ENCODE peak calls at places on chromosome 3, in seven cellular contexts. K is H1, Z is H9, E is neuronal stem cell, S is mesendoderm, P is mesenchymal stem cell, R is trophoblast cell. T is an unnamed sample.

GRCh38 chr3:133745981-133746721 is at the start of gene TF:
- DNase-seq in K (no peak), Z (no peak), E (no peak), S (no peak), P (no peak), R (peak), T (no peak)

GRCh38 chr3:29410200-29410599 is 129.3 kb downstream of the RBMS3 start:
- DNase-seq in K (no peak), Z (no peak), E (no peak), S (no peak), P (no peak), R (no peak), T (no peak)

GRCh38 chr3:25897019-25897418 is 107.1 kb downstream of the OXSM start:
- DNase-seq in K (peak), Z (peak), E (no peak), S (peak), P (peak), R (peak), T (no peak)

GRCh38 chr3:42052132-42052866 is 38.9 kb upstream of the TRAK1 start:
- DNase-seq in K (no peak), Z (no peak), E (no peak), S (peak), P (peak), R (no peak), T (peak)

GRCh38 chr3:20930034-20930433 is 744.0 kb upstream of the SGO1 start:
- DNase-seq in K (no peak), Z (peak), E (no peak), S (peak), P (no peak), R (peak), T (no peak)

GRCh38 chr3:130582457-130583155 is 65.6 kb downstream of the COL6A6 start:
- DNase-seq in K (no peak), Z (no peak), E (no peak), S (no peak), P (no peak), R (no peak), T (no peak)

GRCh38 chr3:148940983-148941382 is 50.4 kb upstream of the GYG1 start:
- DNase-seq in K (no peak), Z (no peak), E (no peak), S (no peak), P (no peak), R (no peak), T (no peak)

GRCh38 chr3:194275231-194275671 is 75.9 kb downstream of the CPN2 start:
- DNase-seq in K (no peak), Z (peak), E (no peak), S (no peak), P (peak), R (peak), T (no peak)

GRCh38 chr3:49471856-49472495 is 1.9 kb downstream of the DAG1 start:
- DNase-seq in K (no peak), Z (no peak), E (no peak), S (peak), P (peak), R (peak), T (no peak)

GRCh38 chr3:58021072-58021959 is 13.1 kb downstream of the FLNB start:
- DNase-seq in K (peak), Z (peak), E (no peak), S (peak), P (no peak), R (peak), T (no peak)
- H3K4ac ChIP-seq in K (peak), Z (no peak), E (no peak), S (peak), P (peak), R (peak), T (no peak)

DNA sequence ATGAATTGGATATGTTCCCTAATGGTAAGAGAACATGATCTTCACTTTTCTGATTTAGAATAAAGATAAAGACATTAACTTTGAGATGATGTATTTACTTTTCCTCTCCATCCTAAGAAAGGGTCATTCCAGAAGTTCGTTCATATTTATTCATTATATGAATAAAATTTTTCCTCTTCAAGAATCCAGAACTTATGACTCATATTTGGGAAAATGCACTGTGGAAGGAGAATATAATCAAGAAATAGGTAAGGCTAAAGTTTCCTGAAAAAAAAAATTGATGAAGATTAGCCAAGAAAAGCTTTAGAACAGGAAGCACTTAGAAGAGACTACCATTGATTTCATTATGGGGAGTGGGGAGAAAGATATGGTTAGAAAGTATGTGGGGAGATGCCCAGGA is 36.5 kb upstream of the CBLB start:
- DNase-seq in K (no peak), Z (no peak), E (no peak), S (no peak), P (no peak), R (no peak), T (no peak)
- H3K4ac ChIP-seq in K (no peak), Z (no peak), E (no peak), S (no peak), P (no peak), R (no peak), T (no peak)

DNA sequence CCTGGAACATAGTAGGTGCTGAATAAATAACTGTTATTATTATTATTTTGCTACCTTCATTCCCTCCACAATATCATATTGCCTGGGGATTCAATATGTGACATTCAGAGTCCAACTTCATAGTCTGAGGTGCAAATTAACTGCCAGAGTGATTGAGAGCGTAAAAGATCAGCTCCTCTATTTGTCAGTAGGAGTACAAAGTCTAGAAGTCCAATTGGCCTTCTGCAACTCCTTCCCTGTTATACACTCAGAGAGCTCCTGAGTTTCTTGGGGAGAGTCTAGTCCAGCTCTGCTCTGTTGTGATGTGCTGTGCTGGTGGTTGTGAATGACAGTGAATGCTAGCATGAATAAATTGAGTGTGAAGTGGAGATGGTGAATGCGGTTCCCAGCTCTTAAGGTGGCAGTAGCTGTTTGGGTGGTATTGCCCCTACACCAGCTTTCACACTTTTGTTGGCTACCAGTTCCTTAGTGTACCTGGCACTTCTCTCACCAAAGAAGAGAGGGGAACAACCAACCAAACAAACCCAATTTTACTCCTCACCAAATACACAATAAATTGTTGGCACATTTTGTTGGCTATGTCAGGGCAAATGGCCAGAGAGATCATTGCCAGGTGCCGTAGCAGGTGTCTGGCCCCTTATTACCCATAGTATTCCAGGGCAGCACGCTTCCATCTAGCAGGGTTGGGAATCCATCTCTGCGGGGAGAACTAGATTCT is 270.1 kb upstream of the TBL1XR1 start:
- DNase-seq in K (no peak), Z (no peak), E (no peak), S (no peak), P (no peak), R (no peak), T (no peak)
- H3K4ac ChIP-seq in K (no peak), Z (no peak), E (no peak), S (no peak), P (no peak), R (no peak), T (peak)

GRCh38 chr3:53083496-53083895 is 37.6 kb upstream of the SFMBT1 start:
- DNase-seq in K (no peak), Z (peak), E (no peak), S (no peak), P (peak), R (no peak), T (peak)
- H3K4ac ChIP-seq in K (no peak), Z (no peak), E (no peak), S (no peak), P (no peak), R (no peak), T (no peak)

DNA sequence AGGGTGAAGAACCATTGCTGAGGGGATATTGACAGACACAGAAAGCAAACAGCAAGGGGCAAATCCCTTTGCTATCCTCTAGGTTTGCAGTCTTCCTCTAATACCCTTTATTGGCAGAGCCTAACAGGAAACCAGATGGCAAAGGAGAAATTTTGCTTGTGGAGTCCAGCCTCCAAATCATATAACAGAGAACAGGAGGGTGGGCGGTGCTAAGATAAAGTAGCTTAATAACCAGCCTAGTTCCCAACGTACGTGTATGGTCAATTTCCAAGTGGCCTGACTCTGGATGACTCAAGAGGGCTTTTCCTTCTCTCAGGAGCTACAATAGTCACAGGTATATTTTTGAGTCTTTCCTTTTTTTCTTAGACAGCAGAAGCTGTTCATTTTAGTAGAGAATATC is 404.5 kb downstream of the PDCD6IP start:
- DNase-seq in K (no peak), Z (no peak), E (no peak), S (no peak), P (no peak), R (no peak), T (no peak)
- H3K4ac ChIP-seq in K (no peak), Z (no peak), E (no peak), S (no peak), P (no peak), R (no peak), T (no peak)

T was measured in IMR-90.